ENCODE peak calls at places on chromosomes 11 and 22, in four cellular contexts. H is HepG2, B is GM12878, N is K562. Y is an unnamed sample.

GRCh38 chr11:1152316-1153104 is 5.2 kb upstream of the MUC5AC start:
- DNase-seq in H (peak), B (no peak), N (no peak), Y (no peak)

GRCh38 chr11:45756384-45757010 is 48.5 kb upstream of the SLC35C1 start:
- DNase-seq in H (no peak), B (no peak), N (no peak), Y (no peak)

GRCh38 chr11:11279956-11280689 is 72.9 kb downstream of the CSNK2A3 start:
- DNase-seq in H (peak), B (no peak), N (no peak), Y (no peak)

GRCh38 chr11:133227674-133228111 is 304.6 kb downstream of the OPCML start:
- DNase-seq in H (no peak), B (no peak), N (no peak), Y (no peak)

GRCh38 chr22:50506611-50507420 is 686 bp downstream of the LMF2 start:
- DNase-seq in H (no peak), B (no peak), N (peak), Y (peak)

GRCh38 chr11:14358729-14359439 is at the start of gene RRAS2:
- DNase-seq in H (peak), B (no peak), N (peak), Y (peak)

GRCh38 chr11:10305262-10305963 is 540 bp downstream of the ADM start:
- DNase-seq in H (peak), B (no peak), N (no peak), Y (peak)

GRCh38 chr11:34773211-34773610 is 143.0 kb downstream of the APIP start:
- DNase-seq in H (no peak), B (no peak), N (no peak), Y (no peak)

GRCh38 chr11:7422544-7423331 is 62.6 kb upstream of the OLFML1 start:
- DNase-seq in H (no peak), B (no peak), N (no peak), Y (no peak)
- TF ChIP-seq CREB1 in H (no peak), B (no peak), N (no peak), Y (no peak)

GRCh38 chr22:23862103-23862502 is 4.4 kb downstream of the SLC2A11 start:
- DNase-seq in H (no peak), B (no peak), N (peak), Y (no peak)
- TF ChIP-seq JUND in H (no peak), B (no peak), N (no peak), Y (no peak)

GRCh38 chr22:21095773-21096107 is 50.0 kb downstream of the LRRC74B start:
- DNase-seq in H (no peak), B (no peak), N (no peak), Y (no peak)

GRCh38 chr22:21094911-21095772 is 49.4 kb downstream of the LRRC74B start:
- DNase-seq in H (no peak), B (no peak), N (no peak), Y (no peak)

GRCh38 chr22:21100149-21101032 is 54.6 kb downstream of the LRRC74B start:
- DNase-seq in H (no peak), B (no peak), N (no peak), Y (no peak)

GRCh38 chr22:21099578-21099977 is 53.8 kb downstream of the LRRC74B start:
- DNase-seq in H (no peak), B (no peak), N (no peak), Y (no peak)

DNA sequence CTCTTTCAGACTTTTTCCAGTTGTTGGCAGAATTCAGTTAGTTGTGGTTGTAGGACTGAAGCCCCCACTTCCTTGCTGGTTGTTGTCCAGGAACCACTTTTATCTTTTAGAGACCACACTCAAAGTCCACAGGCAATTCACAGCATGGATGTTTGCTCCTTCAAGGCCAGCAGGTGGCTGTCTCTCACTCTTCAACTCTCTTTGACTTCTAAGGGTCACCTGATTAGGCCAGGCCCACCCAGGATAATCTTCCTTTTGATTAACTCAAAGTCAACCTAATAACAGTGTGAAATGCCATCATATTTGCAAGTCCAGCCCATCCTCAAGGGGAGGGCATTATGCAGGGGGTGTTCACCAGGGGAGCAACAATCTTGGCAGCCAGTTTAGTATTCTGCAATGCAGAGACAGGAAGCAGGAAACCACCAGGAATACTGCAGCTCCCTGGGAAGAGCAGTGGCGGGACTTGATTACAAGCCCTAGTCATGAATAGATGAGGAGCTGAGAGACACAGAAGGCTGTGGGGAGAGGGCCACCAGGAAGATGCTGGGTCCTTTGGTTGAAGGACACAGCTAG is 52.4 kb downstream of the LRRC74B start:
- DNase-seq in H (no peak), B (no peak), N (peak), Y (no peak)
- TF ChIP-seq CREB1 in H (no peak), B (no peak), N (no peak), Y (no peak)

GRCh38 chr22:44116755-44117684 is 63.7 kb upstream of the PARVG start:
- DNase-seq in H (no peak), B (no peak), N (no peak), Y (no peak)
- TF ChIP-seq JUND in H (no peak), B (no peak), N (no peak), Y (no peak)

GRCh38 chr22:39943366-39943765 is 16.8 kb upstream of the TMA7B start:
- DNase-seq in H (no peak), B (no peak), N (peak), Y (no peak)
- TF ChIP-seq CREB1 in H (no peak), B (no peak), N (no peak), Y (peak)